ENCODE peak calls at places on chromosomes 7 and 10, in eight cellular contexts. G is lower lobe of right lung, V is neural crest cell, P is PC-9, E is right atrium auricular region, I is MCF 10A, O is endodermal cell, Y is foreskin fibroblast. T is an unnamed sample.

GRCh38 chr10:65341323-65341922 is 1584.4 kb upstream of the LRRTM3 start:
- DNase-seq in G (no peak), Y (no peak), O (no peak), E (no peak), I (peak; percentile 38), V (no peak), P (peak; percentile 5), T (no peak)

GRCh38 chr7:41573881-41574280 is 129.0 kb downstream of the INHBA start:
- DNase-seq in P (no peak), I (no peak), G (no peak), E (no peak), O (no peak), V (no peak), Y (no peak), T (no peak)

GRCh38 chr7:2812831-2813230 is 31.3 kb downstream of the GNA12 start:
- DNase-seq in Y (no peak), O (peak; percentile 6), E (no peak), G (no peak), I (peak; percentile 25), V (no peak), P (no peak), T (no peak)

GRCh38 chr10:90308223-90308622 is 549.6 kb downstream of the HTR7 start:
- DNase-seq in Y (no peak), I (no peak), E (no peak), G (no peak), P (no peak), O (no peak), V (no peak), T (no peak)

GRCh38 chr10:102635377-102635776 is 8.9 kb upstream of the TRIM8 start:
- DNase-seq in G (peak; percentile 26), O (no peak), V (no peak), I (no peak), E (no peak), P (no peak), Y (no peak), T (no peak)

GRCh38 chr7:36188266-36188665 is 35.2 kb downstream of the EEPD1 start:
- DNase-seq in E (no peak), V (no peak), P (no peak), G (no peak), O (peak; percentile 81), I (no peak), Y (no peak), T (no peak)

GRCh38 chr10:103504181-103504783 is 10.8 kb downstream of the NEURL1 start:
- DNase-seq in V (no peak), P (peak; percentile 68), I (peak; percentile 83), G (no peak), Y (peak; percentile 41), O (peak; percentile 78), E (no peak), T (no peak)

GRCh38 chr7:85424298-85424697 is 237.4 kb upstream of the SEMA3D start:
- DNase-seq in V (no peak), O (peak; percentile 39), P (no peak), I (no peak), E (no peak), G (no peak), Y (no peak), T (no peak)

GRCh38 chr10:12180221-12180974 is 15.3 kb downstream of the NUDT5 start:
- DNase-seq in E (no peak), I (no peak), P (no peak), G (no peak), O (peak; percentile 52), V (no peak), Y (no peak), T (no peak)

GRCh38 chr10:24920907-24921881 is 31.2 kb downstream of the PRTFDC1 start:
- DNase-seq in E (peak; percentile 87), P (no peak), O (peak; percentile 59), I (peak; percentile 58), V (no peak), Y (peak; percentile 98), G (no peak), T (no peak)

GRCh38 chr7:35691827-35692307 is 3.1 kb downstream of the HERPUD2 start:
- DNase-seq in E (no peak), I (no peak), G (no peak), P (no peak), Y (no peak), O (no peak), V (no peak), T (no peak)

GRCh38 chr7:102156867-102157266 is 129.8 kb upstream of the SH2B2 start:
- DNase-seq in I (no peak), V (no peak), G (no peak), E (no peak), Y (no peak), O (no peak), P (no peak), T (no peak)

GRCh38 chr7:31933481-31933880 is 136.7 kb downstream of the PDE1C start:
- DNase-seq in E (no peak), V (no peak), G (no peak), P (no peak), O (no peak), I (peak; percentile 25), Y (no peak), T (no peak)

GRCh38 chr7:158820656-158821055 is 8.7 kb downstream of the ESYT2 start:
- DNase-seq in O (peak; percentile 3), I (no peak), G (no peak), V (no peak), Y (peak; percentile 36), P (no peak), E (no peak), T (no peak)

GRCh38 chr7:13055732-13056369 is 368.4 kb downstream of the ARL4A start:
- DNase-seq in G (no peak), Y (no peak), E (no peak), P (no peak), V (no peak), O (no peak), I (no peak), T (no peak)

GRCh38 chr10:128530301-128530700 is 404.1 kb upstream of the MKI67 start:
- DNase-seq in I (peak; percentile 29), P (no peak), O (no peak), G (no peak), V (no peak), E (no peak), Y (peak; percentile 12), T (no peak)
- TF ChIP-seq CTCF in I (peak; percentile 27), P (peak; percentile 58), O (peak; percentile 82), G (peak; percentile 36), V (peak; percentile 75), E (peak; percentile 21), Y (no peak), T (peak; percentile 44)

GRCh38 chr10:128116851-128117615 is 9.2 kb downstream of the MKI67 start:
- DNase-seq in E (no peak), P (no peak), V (no peak), G (no peak), Y (no peak), I (no peak), O (peak; percentile 52), T (no peak)
- TF ChIP-seq CTCF in E (no peak), P (no peak), V (peak; percentile 38), G (no peak), Y (no peak), I (no peak), O (peak; percentile 83), T (no peak)

DNA sequence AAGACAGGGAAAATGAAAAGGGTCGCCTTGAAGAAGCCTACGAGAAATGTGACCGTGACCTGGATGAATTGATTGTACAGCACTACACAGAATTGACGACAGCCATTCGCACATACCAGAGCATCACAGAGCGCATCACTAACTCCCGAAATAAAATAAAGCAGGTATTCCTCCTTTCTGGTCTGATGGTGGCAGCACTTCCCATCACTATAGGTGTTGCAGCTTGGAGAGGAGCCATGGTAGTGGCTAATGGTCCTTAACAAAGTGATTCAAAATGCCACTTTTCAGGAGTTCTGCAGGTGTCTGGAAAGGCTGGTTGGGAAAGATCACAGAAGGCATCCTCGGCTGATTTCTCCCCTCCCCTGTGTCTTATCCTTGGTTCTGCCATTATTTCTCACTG is 22.1 kb downstream of the EXOC4 start:
- DNase-seq in V (no peak), G (no peak), I (peak; percentile 25), E (no peak), O (peak; percentile 58), P (no peak), Y (no peak), T (no peak)
- TF ChIP-seq CTCF in V (no peak), G (no peak), I (peak; percentile 17), E (no peak), O (peak; percentile 69), P (no peak), Y (no peak), T (no peak)

DNA sequence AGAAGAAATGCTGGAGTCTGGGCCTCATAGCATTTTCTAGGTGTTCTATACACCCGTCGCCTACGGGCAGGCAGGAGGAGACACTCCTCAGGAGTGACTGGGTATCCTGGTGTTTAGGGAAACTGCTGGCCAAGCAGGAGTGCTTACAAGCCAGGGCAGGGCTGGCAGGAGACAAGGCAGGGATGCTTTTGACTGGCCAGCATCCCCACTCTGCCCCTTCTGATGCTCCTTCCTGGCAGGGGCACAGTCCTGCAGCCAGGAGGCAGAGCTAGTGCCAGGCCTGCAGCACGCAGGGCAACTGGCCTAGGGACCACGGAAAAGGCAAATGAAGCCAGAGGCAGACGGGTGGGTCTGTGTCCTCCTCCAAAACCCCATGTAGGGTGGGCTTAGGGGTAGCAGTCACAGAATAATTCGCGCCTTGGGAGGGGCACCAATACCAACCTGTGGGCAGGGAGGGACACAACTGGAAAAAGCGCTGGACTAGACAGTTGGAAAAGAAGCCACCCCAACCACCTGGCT is 4.9 kb downstream of the IMPDH1 start:
- DNase-seq in Y (peak; percentile 69), P (no peak), G (no peak), V (no peak), I (peak; percentile 52), E (no peak), O (no peak), T (no peak)
- TF ChIP-seq CTCF in Y (peak; percentile 37), P (no peak), G (no peak), V (no peak), I (no peak), E (no peak), O (no peak), T (peak; percentile 46)

DNA sequence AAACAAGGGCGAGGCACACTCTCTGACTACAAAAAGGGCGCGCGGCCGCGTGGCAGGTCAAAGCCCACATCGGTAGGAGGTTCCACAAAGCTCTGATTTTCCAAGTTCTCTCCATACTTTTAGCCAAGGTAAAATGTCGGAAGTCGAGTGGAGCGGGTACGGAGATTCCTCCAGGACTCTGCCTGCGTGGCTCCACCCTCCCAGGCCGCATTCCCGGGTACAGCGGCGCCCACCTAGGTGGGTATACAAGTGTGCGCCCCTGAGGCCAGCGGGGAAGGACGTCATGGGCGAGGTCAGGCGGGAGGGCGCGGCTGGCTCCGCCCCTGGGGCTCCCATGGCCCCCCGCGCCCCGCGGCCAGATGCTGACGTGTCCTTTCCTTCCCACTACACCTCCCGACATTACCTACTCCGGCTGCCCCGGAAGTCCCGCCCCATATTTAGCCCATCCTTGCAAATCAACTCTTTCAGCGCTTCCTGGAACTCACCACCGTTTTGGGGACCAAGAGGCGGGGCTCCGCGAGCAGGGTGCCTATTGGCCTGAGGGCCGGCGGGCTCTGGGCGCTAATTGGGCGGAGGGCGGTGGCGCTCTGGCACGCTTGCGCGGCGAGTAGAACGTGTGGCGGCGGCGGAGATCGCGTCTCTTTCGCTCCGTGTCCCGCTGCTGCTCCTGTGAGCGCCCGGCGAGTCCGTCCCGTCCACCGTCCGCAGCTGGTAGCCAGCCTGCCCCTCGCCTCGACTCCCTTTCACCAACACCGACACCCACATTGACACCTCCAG is at the start of gene SND1:
- DNase-seq in Y (peak; percentile 100), V (peak; percentile 94), G (peak; percentile 100), O (peak; percentile 100), I (peak; percentile 99), P (peak; percentile 100), E (peak; percentile 99), T (peak; percentile 99)
- TF ChIP-seq CTCF in Y (no peak), V (no peak), G (no peak), O (no peak), I (no peak), P (no peak), E (no peak), T (no peak)

T was measured in osteocyte.